ENCODE peak calls at places on chromosomes 3 and 15, in four cellular contexts. One of them, this sample, is unnamed.

GRCh38 chr3:40885423-40885822 is 313.9 kb upstream of the CTNNB1 start:
- DNase-seq in GM12878: no peak
- DNase-seq in HepG2: no peak
- DNase-seq in K562: no peak
- DNase-seq in this sample: no peak

GRCh38 chr3:177300039-177300833 is 103.0 kb upstream of the TBL1XR1 start:
- DNase-seq in K562: peak
- DNase-seq in HepG2: peak
- DNase-seq in GM12878: peak
- DNase-seq in this sample: no peak

GRCh38 chr3:41836360-41837134 is 125.4 kb downstream of the ULK4 start:
- DNase-seq in GM12878: no peak
- DNase-seq in HepG2: no peak
- DNase-seq in K562: no peak
- DNase-seq in this sample: no peak

GRCh38 chr3:62525276-62525675 is 151.9 kb upstream of the FEZF2 start:
- DNase-seq in HepG2: no peak
- DNase-seq in GM12878: no peak
- DNase-seq in K562: no peak
- DNase-seq in this sample: no peak

GRCh38 chr15:71997691-71998090 is 120.3 kb downstream of the MYO9A start:
- DNase-seq in K562: no peak
- DNase-seq in GM12878: no peak
- DNase-seq in HepG2: no peak
- DNase-seq in this sample: no peak

GRCh38 chr15:48032911-48033310 is 87.9 kb upstream of the SLC24A5 start:
- DNase-seq in K562: no peak
- DNase-seq in HepG2: no peak
- DNase-seq in GM12878: no peak
- DNase-seq in this sample: no peak

GRCh38 chr3:186722457-186722856 is 5.3 kb downstream of the KNG1 start:
- DNase-seq in GM12878: no peak
- DNase-seq in HepG2: peak
- DNase-seq in K562: peak
- DNase-seq in this sample: no peak

GRCh38 chr15:40096094-40096876 is 12.4 kb downstream of the BMF start:
- DNase-seq in HepG2: no peak
- DNase-seq in K562: no peak
- DNase-seq in GM12878: peak
- DNase-seq in this sample: no peak

GRCh38 chr3:16658933-16659793 is 53.9 kb upstream of the DAZL start:
- DNase-seq in GM12878: no peak
- DNase-seq in HepG2: no peak
- DNase-seq in K562: no peak
- DNase-seq in this sample: no peak

GRCh38 chr3:71083726-71084131 is 499.8 kb downstream of the FOXP1 start:
- DNase-seq in HepG2: no peak
- DNase-seq in K562: no peak
- DNase-seq in GM12878: peak
- DNase-seq in this sample: no peak

GRCh38 chr3:8713901-8714759 is 19.5 kb upstream of the CAV3 start:
- DNase-seq in HepG2: peak
- DNase-seq in K562: peak
- DNase-seq in GM12878: no peak
- DNase-seq in this sample: no peak

GRCh38 chr15:57090460-57090859 is 172.0 kb downstream of the TCF12 start:
- DNase-seq in HepG2: no peak
- DNase-seq in GM12878: no peak
- DNase-seq in K562: peak
- DNase-seq in this sample: no peak

GRCh38 chr3:134895181-134895580 is 100.1 kb downstream of the EPHB1 start:
- DNase-seq in GM12878: no peak
- DNase-seq in K562: no peak
- DNase-seq in HepG2: no peak
- DNase-seq in this sample: no peak

GRCh38 chr3:147311716-147312115 is 94.6 kb downstream of the ZIC4 start:
- DNase-seq in GM12878: no peak
- DNase-seq in K562: no peak
- DNase-seq in HepG2: no peak
- DNase-seq in this sample: no peak

GRCh38 chr3:58008140-58009025 is at the start of gene FLNB:
- DNase-seq in HepG2: peak
- DNase-seq in K562: peak
- DNase-seq in GM12878: no peak
- DNase-seq in this sample: peak

GRCh38 chr3:157156844-157157635 is 2.9 kb downstream of the CCNL1 start:
- DNase-seq in K562: no peak
- DNase-seq in HepG2: peak
- DNase-seq in GM12878: no peak
- DNase-seq in this sample: no peak

GRCh38 chr3:8983026-8983425 is 19.8 kb upstream of the RAD18 start:
- DNase-seq in GM12878: no peak
- DNase-seq in K562: no peak
- DNase-seq in HepG2: no peak
- DNase-seq in this sample: no peak

GRCh38 chr3:58084166-58084565 is 75.9 kb downstream of the FLNB start:
- DNase-seq in GM12878: no peak
- DNase-seq in HepG2: no peak
- DNase-seq in K562: peak
- DNase-seq in this sample: no peak

GRCh38 chr15:74050127-74050526 is 32.2 kb downstream of the GOLGA6A start:
- DNase-seq in HepG2: no peak
- DNase-seq in K562: no peak
- DNase-seq in GM12878: no peak
- DNase-seq in this sample: no peak

GRCh38 chr15:67133738-67134576 is 68.6 kb downstream of the SMAD3 start:
- DNase-seq in K562: no peak
- DNase-seq in GM12878: no peak
- DNase-seq in HepG2: no peak
- DNase-seq in this sample: peak

GRCh38 chr15:98648654-98649537 is 557 bp downstream of the IGF1R start:
- DNase-seq in HepG2: no peak
- DNase-seq in GM12878: no peak
- DNase-seq in K562: peak
- DNase-seq in this sample: no peak

GRCh38 chr3:13874891-13875290 is 5.0 kb downstream of the WNT7A start:
- DNase-seq in K562: no peak
- DNase-seq in HepG2: no peak
- DNase-seq in GM12878: no peak
- DNase-seq in this sample: no peak

GRCh38 chr3:16286161-16286560 is 21.1 kb downstream of the OXNAD1 start:
- DNase-seq in HepG2: no peak
- DNase-seq in K562: no peak
- DNase-seq in GM12878: no peak
- DNase-seq in this sample: no peak

GRCh38 chr3:123840961-123841360 is 43.2 kb downstream of the MYLK start:
- DNase-seq in HepG2: no peak
- DNase-seq in GM12878: no peak
- DNase-seq in K562: no peak
- DNase-seq in this sample: no peak

GRCh38 chr3:55719508-55719907 is 232.4 kb upstream of the WNT5A start:
- DNase-seq in GM12878: no peak
- DNase-seq in K562: no peak
- DNase-seq in HepG2: no peak
- DNase-seq in this sample: no peak

DNA sequence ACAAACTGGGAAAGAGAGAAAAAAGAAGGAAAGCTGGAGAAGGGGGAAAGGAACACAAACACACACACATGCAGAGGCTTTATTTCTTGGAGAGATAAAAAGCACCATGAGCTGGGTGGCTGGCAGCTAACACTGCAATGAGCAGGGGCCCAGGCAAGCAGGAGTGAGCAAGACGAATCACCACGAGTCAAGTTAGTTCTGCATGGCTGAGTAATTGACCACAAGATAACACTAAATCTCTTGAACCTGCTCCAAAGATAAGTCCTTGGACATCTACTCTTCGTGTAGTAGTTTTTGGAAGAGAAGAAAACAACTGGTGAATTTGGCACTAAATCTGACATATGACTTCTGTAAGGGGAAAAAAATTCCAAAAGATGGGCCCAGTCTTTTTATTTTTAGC is 100.9 kb downstream of the MYO5A start:
- DNase-seq in GM12878: no peak
- DNase-seq in HepG2: no peak
- DNase-seq in K562: peak
- DNase-seq in this sample: no peak
- TF ChIP-seq TAF1 in GM12878: no peak
- TF ChIP-seq TAF1 in HepG2: no peak
- TF ChIP-seq TAF1 in K562: no peak
- TF ChIP-seq TAF1 in this sample: no peak

GRCh38 chr3:50322386-50323091 is at the start of gene HYAL2:
- DNase-seq in K562: no peak
- DNase-seq in HepG2: no peak
- DNase-seq in GM12878: no peak
- DNase-seq in this sample: no peak
- TF ChIP-seq POLR2A in K562: no peak
- TF ChIP-seq POLR2A in HepG2: no peak
- TF ChIP-seq POLR2A in GM12878: no peak
- TF ChIP-seq POLR2A in this sample: no peak

GRCh38 chr3:113614402-113614801 is 82.0 kb downstream of the USF3 start:
- DNase-seq in HepG2: no peak
- DNase-seq in GM12878: no peak
- DNase-seq in K562: no peak
- DNase-seq in this sample: no peak
- TF ChIP-seq POLR2AphosphoS5 in HepG2: no peak
- TF ChIP-seq POLR2AphosphoS5 in GM12878: no peak
- TF ChIP-seq POLR2AphosphoS5 in K562: no peak
- TF ChIP-seq POLR2AphosphoS5 in this sample: no peak

GRCh38 chr3:128619146-128619890 is 31.3 kb downstream of the RPN1 start:
- DNase-seq in GM12878: no peak
- DNase-seq in HepG2: no peak
- DNase-seq in K562: no peak
- DNase-seq in this sample: no peak
- TF ChIP-seq TAF1 in GM12878: no peak
- TF ChIP-seq TAF1 in HepG2: no peak
- TF ChIP-seq TAF1 in K562: no peak
- TF ChIP-seq TAF1 in this sample: no peak

GRCh38 chr15:64162869-64163661 is at the start of gene PPIB:
- DNase-seq in HepG2: peak
- DNase-seq in K562: peak
- DNase-seq in GM12878: peak
- DNase-seq in this sample: peak
- TF ChIP-seq POLR2A in HepG2: peak
- TF ChIP-seq POLR2A in K562: peak
- TF ChIP-seq POLR2A in GM12878: peak
- TF ChIP-seq POLR2A in this sample: peak

GRCh38 chr15:78635346-78635745 is 5.7 kb downstream of the CHRNB4 start:
- DNase-seq in K562: no peak
- DNase-seq in GM12878: no peak
- DNase-seq in HepG2: no peak
- DNase-seq in this sample: no peak
- TF ChIP-seq POLR2AphosphoS5 in K562: no peak
- TF ChIP-seq POLR2AphosphoS5 in GM12878: no peak
- TF ChIP-seq POLR2AphosphoS5 in HepG2: no peak
- TF ChIP-seq POLR2AphosphoS5 in this sample: no peak

GRCh38 chr3:175716451-175716850 is 857.3 kb downstream of the NAALADL2 start:
- DNase-seq in HepG2: no peak
- DNase-seq in K562: no peak
- DNase-seq in GM12878: no peak
- DNase-seq in this sample: no peak
- TF ChIP-seq TAF1 in HepG2: no peak
- TF ChIP-seq TAF1 in K562: no peak
- TF ChIP-seq TAF1 in GM12878: no peak
- TF ChIP-seq TAF1 in this sample: no peak

DNA sequence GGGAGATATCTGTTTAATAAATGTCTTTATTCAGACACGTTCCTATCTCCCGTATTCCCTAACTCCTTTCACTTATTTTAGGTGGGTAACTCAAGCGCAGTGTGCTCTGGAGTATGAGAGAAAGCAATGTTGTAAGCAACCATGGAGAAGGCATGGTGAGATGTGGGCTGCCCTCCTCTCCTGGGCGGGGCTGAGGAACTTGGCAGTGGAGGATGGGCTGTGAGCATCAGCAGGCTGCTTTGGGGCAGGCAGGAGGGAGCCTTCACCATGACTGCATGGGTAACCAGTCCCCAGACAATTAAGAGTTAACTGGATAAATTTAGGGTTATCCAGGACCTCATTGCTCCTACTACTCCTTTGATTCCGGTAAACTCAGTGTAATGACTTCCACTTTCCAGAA is 126.1 kb downstream of the RORA start:
- DNase-seq in GM12878: no peak
- DNase-seq in K562: no peak
- DNase-seq in HepG2: no peak
- DNase-seq in this sample: no peak
- TF ChIP-seq POLR2A in GM12878: no peak
- TF ChIP-seq POLR2A in K562: no peak
- TF ChIP-seq POLR2A in HepG2: no peak
- TF ChIP-seq POLR2A in this sample: no peak